ENCODE peak calls at places on chromosomes 1 and 21, in nine cellular contexts. One of them, this sample, is unnamed.

GRCh38 chr1:232568906-232569305 is 61.0 kb downstream of the SIPA1L2 start:
- DNase-seq in GM03348: no peak
- DNase-seq in GM12892: no peak
- DNase-seq in transverse colon: no peak
- DNase-seq in NCI-H460: no peak
- DNase-seq in CD4-positive, CD25-positive, alpha-beta regulatory T cell: no peak
- DNase-seq in stimulated activated naive B cell treated with anti-CD40 and anti-IgM and Interleukin-4, amounts not matched to agents 10 μg/mL and 1 μg/mL and 100 μg/mL, for 72 hours: no peak
- DNase-seq in HFF-Myc: no peak
- DNase-seq in Panc1: no peak
- DNase-seq in this sample: no peak

GRCh38 chr1:165697491-165697880 is 876 bp downstream of the ALDH9A1 start:
- DNase-seq in transverse colon: no peak
- DNase-seq in stimulated activated naive B cell treated with anti-CD40 and anti-IgM and Interleukin-4, amounts not matched to agents 10 μg/mL and 1 μg/mL and 100 μg/mL, for 72 hours: no peak
- DNase-seq in GM12892: no peak
- DNase-seq in Panc1: no peak
- DNase-seq in GM03348: no peak
- DNase-seq in HFF-Myc: no peak
- DNase-seq in NCI-H460: no peak
- DNase-seq in CD4-positive, CD25-positive, alpha-beta regulatory T cell: no peak
- DNase-seq in this sample: no peak

GRCh38 chr1:33640114-33640660 is 167.7 kb downstream of the ZSCAN20 start:
- DNase-seq in HFF-Myc: no peak
- DNase-seq in stimulated activated naive B cell treated with anti-CD40 and anti-IgM and Interleukin-4, amounts not matched to agents 10 μg/mL and 1 μg/mL and 100 μg/mL, for 72 hours: no peak
- DNase-seq in NCI-H460: no peak
- DNase-seq in transverse colon: no peak
- DNase-seq in GM12892: no peak
- DNase-seq in CD4-positive, CD25-positive, alpha-beta regulatory T cell: no peak
- DNase-seq in Panc1: no peak
- DNase-seq in GM03348: no peak
- DNase-seq in this sample: no peak

GRCh38 chr1:45796946-45797345 is 6.5 kb upstream of the MAST2 start:
- DNase-seq in GM03348: no peak
- DNase-seq in stimulated activated naive B cell treated with anti-CD40 and anti-IgM and Interleukin-4, amounts not matched to agents 10 μg/mL and 1 μg/mL and 100 μg/mL, for 72 hours: no peak
- DNase-seq in HFF-Myc: no peak
- DNase-seq in CD4-positive, CD25-positive, alpha-beta regulatory T cell: no peak
- DNase-seq in transverse colon: no peak
- DNase-seq in Panc1: no peak
- DNase-seq in GM12892: no peak
- DNase-seq in NCI-H460: no peak
- DNase-seq in this sample: no peak

GRCh38 chr1:74053407-74053806 is 144.6 kb downstream of the LRRIQ3 start:
- DNase-seq in stimulated activated naive B cell treated with anti-CD40 and anti-IgM and Interleukin-4, amounts not matched to agents 10 μg/mL and 1 μg/mL and 100 μg/mL, for 72 hours: no peak
- DNase-seq in transverse colon: no peak
- DNase-seq in HFF-Myc: no peak
- DNase-seq in Panc1: no peak
- DNase-seq in GM03348: no peak
- DNase-seq in CD4-positive, CD25-positive, alpha-beta regulatory T cell: no peak
- DNase-seq in NCI-H460: no peak
- DNase-seq in GM12892: no peak
- DNase-seq in this sample: no peak

GRCh38 chr1:244046907-244047738 is 4.0 kb upstream of the ZBTB18 start:
- DNase-seq in Panc1: peak; percentile 8
- DNase-seq in GM03348: no peak
- DNase-seq in stimulated activated naive B cell treated with anti-CD40 and anti-IgM and Interleukin-4, amounts not matched to agents 10 μg/mL and 1 μg/mL and 100 μg/mL, for 72 hours: no peak
- DNase-seq in transverse colon: no peak
- DNase-seq in GM12892: no peak
- DNase-seq in HFF-Myc: no peak
- DNase-seq in CD4-positive, CD25-positive, alpha-beta regulatory T cell: no peak
- DNase-seq in NCI-H460: no peak
- DNase-seq in this sample: no peak

GRCh38 chr1:36151845-36152203 is 2.5 kb upstream of the TRAPPC3 start:
- DNase-seq in stimulated activated naive B cell treated with anti-CD40 and anti-IgM and Interleukin-4, amounts not matched to agents 10 μg/mL and 1 μg/mL and 100 μg/mL, for 72 hours: no peak
- DNase-seq in GM12892: no peak
- DNase-seq in CD4-positive, CD25-positive, alpha-beta regulatory T cell: peak; percentile 60
- DNase-seq in GM03348: peak; percentile 62
- DNase-seq in Panc1: no peak
- DNase-seq in transverse colon: peak; percentile 61
- DNase-seq in HFF-Myc: no peak
- DNase-seq in NCI-H460: no peak
- DNase-seq in this sample: no peak

GRCh38 chr1:212162635-212163034 is 122.6 kb upstream of the PPP2R5A start:
- DNase-seq in GM03348: peak; percentile 52
- DNase-seq in CD4-positive, CD25-positive, alpha-beta regulatory T cell: no peak
- DNase-seq in NCI-H460: no peak
- DNase-seq in stimulated activated naive B cell treated with anti-CD40 and anti-IgM and Interleukin-4, amounts not matched to agents 10 μg/mL and 1 μg/mL and 100 μg/mL, for 72 hours: peak; percentile 4
- DNase-seq in Panc1: no peak
- DNase-seq in transverse colon: no peak
- DNase-seq in GM12892: peak; percentile 27
- DNase-seq in HFF-Myc: peak; percentile 41
- DNase-seq in this sample: no peak

GRCh38 chr1:78255378-78255777 is 209.6 kb downstream of the GIPC2 start:
- DNase-seq in GM12892: no peak
- DNase-seq in stimulated activated naive B cell treated with anti-CD40 and anti-IgM and Interleukin-4, amounts not matched to agents 10 μg/mL and 1 μg/mL and 100 μg/mL, for 72 hours: no peak
- DNase-seq in transverse colon: no peak
- DNase-seq in Panc1: no peak
- DNase-seq in HFF-Myc: no peak
- DNase-seq in NCI-H460: peak; percentile 6
- DNase-seq in CD4-positive, CD25-positive, alpha-beta regulatory T cell: no peak
- DNase-seq in GM03348: no peak
- DNase-seq in this sample: no peak

GRCh38 chr1:223639333-223639749 is 26.2 kb downstream of the CAPN8 start:
- DNase-seq in transverse colon: no peak
- DNase-seq in stimulated activated naive B cell treated with anti-CD40 and anti-IgM and Interleukin-4, amounts not matched to agents 10 μg/mL and 1 μg/mL and 100 μg/mL, for 72 hours: no peak
- DNase-seq in NCI-H460: no peak
- DNase-seq in HFF-Myc: no peak
- DNase-seq in GM03348: no peak
- DNase-seq in GM12892: no peak
- DNase-seq in Panc1: no peak
- DNase-seq in CD4-positive, CD25-positive, alpha-beta regulatory T cell: no peak
- DNase-seq in this sample: no peak

GRCh38 chr21:31580866-31581276 is 78.6 kb upstream of the SOD1 start:
- DNase-seq in transverse colon: peak; percentile 70
- DNase-seq in NCI-H460: peak; percentile 68
- DNase-seq in CD4-positive, CD25-positive, alpha-beta regulatory T cell: peak; percentile 59
- DNase-seq in GM03348: peak; percentile 77
- DNase-seq in stimulated activated naive B cell treated with anti-CD40 and anti-IgM and Interleukin-4, amounts not matched to agents 10 μg/mL and 1 μg/mL and 100 μg/mL, for 72 hours: peak; percentile 49
- DNase-seq in Panc1: peak; percentile 50
- DNase-seq in GM12892: no peak
- DNase-seq in HFF-Myc: peak; percentile 40
- DNase-seq in this sample: peak; percentile 15

GRCh38 chr1:91501527-91501859 is 842 bp downstream of the CDC7 start:
- DNase-seq in GM12892: no peak
- DNase-seq in NCI-H460: no peak
- DNase-seq in HFF-Myc: no peak
- DNase-seq in GM03348: peak; percentile 36
- DNase-seq in Panc1: no peak
- DNase-seq in CD4-positive, CD25-positive, alpha-beta regulatory T cell: no peak
- DNase-seq in transverse colon: no peak
- DNase-seq in stimulated activated naive B cell treated with anti-CD40 and anti-IgM and Interleukin-4, amounts not matched to agents 10 μg/mL and 1 μg/mL and 100 μg/mL, for 72 hours: no peak
- DNase-seq in this sample: peak; percentile 1

GRCh38 chr1:198168180-198168579 is 11.4 kb downstream of the NEK7 start:
- DNase-seq in stimulated activated naive B cell treated with anti-CD40 and anti-IgM and Interleukin-4, amounts not matched to agents 10 μg/mL and 1 μg/mL and 100 μg/mL, for 72 hours: no peak
- DNase-seq in transverse colon: no peak
- DNase-seq in GM03348: no peak
- DNase-seq in CD4-positive, CD25-positive, alpha-beta regulatory T cell: no peak
- DNase-seq in Panc1: no peak
- DNase-seq in NCI-H460: no peak
- DNase-seq in GM12892: no peak
- DNase-seq in HFF-Myc: no peak
- DNase-seq in this sample: no peak

GRCh38 chr1:36703526-36704208 is 221.0 kb upstream of the CSF3R start:
- DNase-seq in stimulated activated naive B cell treated with anti-CD40 and anti-IgM and Interleukin-4, amounts not matched to agents 10 μg/mL and 1 μg/mL and 100 μg/mL, for 72 hours: peak; percentile 64
- DNase-seq in NCI-H460: peak; percentile 60
- DNase-seq in transverse colon: peak; percentile 72
- DNase-seq in HFF-Myc: peak; percentile 21
- DNase-seq in GM03348: peak; percentile 87
- DNase-seq in CD4-positive, CD25-positive, alpha-beta regulatory T cell: no peak
- DNase-seq in Panc1: peak; percentile 53
- DNase-seq in GM12892: peak; percentile 80
- DNase-seq in this sample: peak; percentile 2

GRCh38 chr21:37566790-37567725 is 200.5 kb downstream of the DYRK1A start:
- DNase-seq in GM12892: no peak
- DNase-seq in GM03348: no peak
- DNase-seq in NCI-H460: no peak
- DNase-seq in stimulated activated naive B cell treated with anti-CD40 and anti-IgM and Interleukin-4, amounts not matched to agents 10 μg/mL and 1 μg/mL and 100 μg/mL, for 72 hours: no peak
- DNase-seq in HFF-Myc: no peak
- DNase-seq in transverse colon: no peak
- DNase-seq in Panc1: no peak
- DNase-seq in CD4-positive, CD25-positive, alpha-beta regulatory T cell: no peak
- DNase-seq in this sample: no peak

GRCh38 chr1:203084588-203085527 is 954 bp downstream of the MYOG start:
- DNase-seq in CD4-positive, CD25-positive, alpha-beta regulatory T cell: no peak
- DNase-seq in NCI-H460: no peak
- DNase-seq in HFF-Myc: no peak
- DNase-seq in transverse colon: no peak
- DNase-seq in stimulated activated naive B cell treated with anti-CD40 and anti-IgM and Interleukin-4, amounts not matched to agents 10 μg/mL and 1 μg/mL and 100 μg/mL, for 72 hours: no peak
- DNase-seq in Panc1: no peak
- DNase-seq in GM03348: peak; percentile 48
- DNase-seq in GM12892: peak; percentile 54
- DNase-seq in this sample: no peak

GRCh38 chr1:208252126-208252853 is 8.1 kb upstream of the PLXNA2 start:
- DNase-seq in stimulated activated naive B cell treated with anti-CD40 and anti-IgM and Interleukin-4, amounts not matched to agents 10 μg/mL and 1 μg/mL and 100 μg/mL, for 72 hours: no peak
- DNase-seq in HFF-Myc: no peak
- DNase-seq in GM03348: peak; percentile 77
- DNase-seq in CD4-positive, CD25-positive, alpha-beta regulatory T cell: no peak
- DNase-seq in Panc1: no peak
- DNase-seq in GM12892: no peak
- DNase-seq in transverse colon: no peak
- DNase-seq in NCI-H460: no peak
- DNase-seq in this sample: no peak

GRCh38 chr1:92310185-92310597 is 11.3 kb downstream of the RPAP2 start:
- DNase-seq in CD4-positive, CD25-positive, alpha-beta regulatory T cell: no peak
- DNase-seq in HFF-Myc: no peak
- DNase-seq in transverse colon: no peak
- DNase-seq in GM03348: peak; percentile 26
- DNase-seq in Panc1: no peak
- DNase-seq in NCI-H460: no peak
- DNase-seq in GM12892: no peak
- DNase-seq in stimulated activated naive B cell treated with anti-CD40 and anti-IgM and Interleukin-4, amounts not matched to agents 10 μg/mL and 1 μg/mL and 100 μg/mL, for 72 hours: no peak
- DNase-seq in this sample: no peak

GRCh38 chr1:9400425-9401079 is 107.9 kb downstream of the SPSB1 start:
- DNase-seq in GM03348: no peak
- DNase-seq in CD4-positive, CD25-positive, alpha-beta regulatory T cell: no peak
- DNase-seq in transverse colon: no peak
- DNase-seq in stimulated activated naive B cell treated with anti-CD40 and anti-IgM and Interleukin-4, amounts not matched to agents 10 μg/mL and 1 μg/mL and 100 μg/mL, for 72 hours: no peak
- DNase-seq in HFF-Myc: no peak
- DNase-seq in Panc1: no peak
- DNase-seq in GM12892: no peak
- DNase-seq in NCI-H460: no peak
- DNase-seq in this sample: no peak

GRCh38 chr1:152479792-152480595 is 30.6 kb upstream of the LCE5A start:
- DNase-seq in stimulated activated naive B cell treated with anti-CD40 and anti-IgM and Interleukin-4, amounts not matched to agents 10 μg/mL and 1 μg/mL and 100 μg/mL, for 72 hours: peak; percentile 11
- DNase-seq in transverse colon: peak; percentile 64
- DNase-seq in Panc1: no peak
- DNase-seq in HFF-Myc: no peak
- DNase-seq in GM03348: peak; percentile 69
- DNase-seq in CD4-positive, CD25-positive, alpha-beta regulatory T cell: peak; percentile 16
- DNase-seq in NCI-H460: peak; percentile 59
- DNase-seq in GM12892: no peak
- DNase-seq in this sample: no peak

GRCh38 chr21:19999369-20000272 is 998.6 kb upstream of the NCAM2 start:
- DNase-seq in stimulated activated naive B cell treated with anti-CD40 and anti-IgM and Interleukin-4, amounts not matched to agents 10 μg/mL and 1 μg/mL and 100 μg/mL, for 72 hours: no peak
- DNase-seq in NCI-H460: no peak
- DNase-seq in HFF-Myc: no peak
- DNase-seq in CD4-positive, CD25-positive, alpha-beta regulatory T cell: no peak
- DNase-seq in transverse colon: no peak
- DNase-seq in GM12892: no peak
- DNase-seq in Panc1: no peak
- DNase-seq in GM03348: no peak
- DNase-seq in this sample: no peak

GRCh38 chr1:27862671-27863551 is 9.4 kb upstream of the THEMIS2 start:
- DNase-seq in GM03348: peak; percentile 95
- DNase-seq in GM12892: no peak
- DNase-seq in NCI-H460: no peak
- DNase-seq in Panc1: peak; percentile 66
- DNase-seq in transverse colon: peak; percentile 45
- DNase-seq in CD4-positive, CD25-positive, alpha-beta regulatory T cell: no peak
- DNase-seq in HFF-Myc: peak; percentile 87
- DNase-seq in stimulated activated naive B cell treated with anti-CD40 and anti-IgM and Interleukin-4, amounts not matched to agents 10 μg/mL and 1 μg/mL and 100 μg/mL, for 72 hours: peak; percentile 72
- DNase-seq in this sample: peak; percentile 30